ENCODE peak calls at places on chromosomes 11 and 22, in five cellular contexts. P is body of pancreas, A is A549, H is GM12878, N is Peyer's patch. L is an unnamed sample.

GRCh38 chr22:36461665-36462474 is 19.6 kb downstream of the TXN2 start:
- DNase-seq in H (no peak), N (no peak), P (peak; percentile 71), A (peak; percentile 90), L (peak; percentile 72)

GRCh38 chr11:58243954-58244353 is 15.2 kb upstream of the OR10Q1 start:
- DNase-seq in N (no peak), A (no peak), H (no peak), P (no peak), L (no peak)

GRCh38 chr11:3133456-3134217 is 31.5 kb downstream of the OSBPL5 start:
- DNase-seq in P (no peak), H (no peak), A (no peak), N (no peak), L (peak; percentile 42)

GRCh38 chr22:33873186-33873585 is 47.1 kb downstream of the LARGE1 start:
- DNase-seq in H (no peak), A (no peak), N (no peak), P (no peak), L (peak; percentile 78)

GRCh38 chr11:65809496-65809895 is 22.6 kb downstream of the OVOL1 start:
- DNase-seq in P (no peak), H (no peak), A (no peak), N (no peak), L (no peak)

GRCh38 chr11:78192223-78192719 is 3.6 kb downstream of the USP35 start:
- DNase-seq in H (no peak), A (no peak), N (no peak), P (peak; percentile 88), L (peak; percentile 54)

GRCh38 chr22:30078320-30079311 is 1.6 kb upstream of the HORMAD2 start:
- DNase-seq in A (no peak), H (peak; percentile 74), N (no peak), P (no peak), L (no peak)

GRCh38 chr11:88320149-88320559 is 17.4 kb downstream of the CTSC start:
- DNase-seq in P (no peak), N (no peak), H (no peak), A (no peak), L (no peak)

GRCh38 chr11:3217751-3218482 is 696 bp downstream of the MRGPRG start:
- DNase-seq in P (peak; percentile 5), H (no peak), N (no peak), A (no peak), L (peak; percentile 62)

GRCh38 chr11:47494996-47495855 is 46.3 kb upstream of the RAPSN start:
- DNase-seq in A (no peak), P (no peak), N (no peak), H (no peak), L (no peak)

GRCh38 chr22:17108256-17109112 is 12.7 kb downstream of the TMEM121B start:
- DNase-seq in A (no peak), H (no peak), N (no peak), P (no peak), L (no peak)

GRCh38 chr22:29727248-29727551 is 7.4 kb downstream of the CABP7 start:
- DNase-seq in N (peak; percentile 20), H (no peak), P (peak; percentile 39), A (peak; percentile 33), L (no peak)

GRCh38 chr11:8268530-8269461 is 5.1 kb upstream of the LMO1 start:
- DNase-seq in H (no peak), P (no peak), A (no peak), N (no peak), L (peak; percentile 47)

GRCh38 chr11:65711785-65712632 is at the start of gene KAT5:
- DNase-seq in N (peak; percentile 99), H (peak; percentile 94), P (peak; percentile 99), A (peak; percentile 99), L (peak; percentile 100)

GRCh38 chr11:18615628-18616392 is 16.2 kb downstream of the MISFA start:
- DNase-seq in N (no peak), H (peak; percentile 79), A (no peak), P (no peak), L (no peak)

GRCh38 chr11:34546511-34547206 is 33.1 kb upstream of the ELF5 start:
- DNase-seq in P (no peak), A (no peak), H (no peak), N (no peak), L (no peak)

GRCh38 chr22:49103314-49104052 is 724.2 kb downstream of the BRD1 start:
- DNase-seq in A (no peak), P (no peak), N (no peak), H (no peak), L (peak; percentile 41)

GRCh38 chr11:18721576-18722292 is 4.3 kb downstream of the IGSF22 start:
- DNase-seq in N (peak; percentile 45), P (peak; percentile 44), H (no peak), A (peak; percentile 64), L (no peak)

GRCh38 chr11:3001496-3001895 is 9.4 kb upstream of the NAP1L4 start:
- DNase-seq in H (no peak), N (no peak), P (no peak), A (no peak), L (peak; percentile 86)

GRCh38 chr11:75241906-75242644 is 1.5 kb downstream of the TPBGL start:
- DNase-seq in A (no peak), N (no peak), P (no peak), H (no peak), L (no peak)

GRCh38 chr11:115843685-115844084 is 339.5 kb upstream of the CADM1 start:
- DNase-seq in H (no peak), P (no peak), A (no peak), N (no peak), L (no peak)

GRCh38 chr11:63764201-63764711 is 4.3 kb downstream of the ZFTA start:
- DNase-seq in N (no peak), H (no peak), A (no peak), P (no peak), L (peak; percentile 73)
- H3K27ac ChIP-seq in N (peak overlapping the region; percentile 46), H (no peak overlapping the region), A (no peak overlapping the region), P (no peak overlapping the region), L (peak overlapping the region; percentile 86)

GRCh38 chr22:46149998-46150549 is at the start of gene PPARA:
- DNase-seq in P (peak; percentile 95), H (no peak), A (peak; percentile 51), N (peak; percentile 89), L (peak; percentile 94)
- TF ChIP-seq POLR2A in P (peak; percentile 26), H (no peak), A (no peak), N (peak; percentile 28), L (no peak)

GRCh38 chr11:1838077-1838425 is 730 bp upstream of the TNNI2 start:
- DNase-seq in H (no peak), P (no peak), A (no peak), N (peak; percentile 64), L (no peak)
- H3K4me1 ChIP-seq in H (peaks cover 15% of the 10 kb centered on the region), P (peaks cover 77% of the 10 kb centered on the region), A (peaks cover 20% of the 10 kb centered on the region), N (peaks cover 6% of the 10 kb centered on the region), L (no peaks in the 10 kb centered on the region)

GRCh38 chr22:25085930-25086901 is 113.4 kb upstream of the CRYBB3 start:
- DNase-seq in P (no peak), N (no peak), A (peak; percentile 23), H (peak; percentile 79), L (no peak)

GRCh38 chr22:25085156-25085555 is 114.5 kb upstream of the CRYBB3 start:
- DNase-seq in P (no peak), A (no peak), H (no peak), N (no peak), L (no peak)

GRCh38 chr22:25086902-25087282 is 112.8 kb upstream of the CRYBB3 start:
- DNase-seq in P (no peak), H (no peak), A (no peak), N (no peak), L (no peak)

GRCh38 chr22:25083414-25084166 is 116.1 kb upstream of the CRYBB3 start:
- DNase-seq in H (no peak), A (no peak), N (no peak), P (peak; percentile 24), L (no peak)

GRCh38 chr22:25084405-25085107 is 115.1 kb upstream of the CRYBB3 start:
- DNase-seq in A (no peak), N (no peak), P (no peak), H (no peak), L (no peak)
- H3K27ac ChIP-seq in A (no peak overlapping the region), N (no peak overlapping the region), P (no peak overlapping the region), H (no peak overlapping the region), L (no peak overlapping the region)

GRCh38 chr11:68115285-68115684 is 5.9 kb downstream of the CHKA start:
- DNase-seq in A (no peak), N (no peak), P (no peak), H (no peak), L (peak; percentile 60)

GRCh38 chr11:68116892-68117435 is 4.2 kb downstream of the CHKA start:
- DNase-seq in P (no peak), A (no peak), H (no peak), N (no peak), L (no peak)

GRCh38 chr11:68116126-68116525 is 5.1 kb downstream of the CHKA start:
- DNase-seq in A (no peak), H (no peak), N (no peak), P (no peak), L (peak; percentile 21)

GRCh38 chr11:68117896-68118470 is 3.2 kb downstream of the CHKA start:
- DNase-seq in H (no peak), N (no peak), A (no peak), P (peak; percentile 6), L (peak; percentile 48)

GRCh38 chr11:68113986-68114385 is 7.2 kb downstream of the CHKA start:
- DNase-seq in N (no peak), A (no peak), P (no peak), H (no peak), L (no peak)
- TF ChIP-seq POLR2A in N (no peak), A (no peak), P (no peak), H (no peak), L (no peak)

DNA sequence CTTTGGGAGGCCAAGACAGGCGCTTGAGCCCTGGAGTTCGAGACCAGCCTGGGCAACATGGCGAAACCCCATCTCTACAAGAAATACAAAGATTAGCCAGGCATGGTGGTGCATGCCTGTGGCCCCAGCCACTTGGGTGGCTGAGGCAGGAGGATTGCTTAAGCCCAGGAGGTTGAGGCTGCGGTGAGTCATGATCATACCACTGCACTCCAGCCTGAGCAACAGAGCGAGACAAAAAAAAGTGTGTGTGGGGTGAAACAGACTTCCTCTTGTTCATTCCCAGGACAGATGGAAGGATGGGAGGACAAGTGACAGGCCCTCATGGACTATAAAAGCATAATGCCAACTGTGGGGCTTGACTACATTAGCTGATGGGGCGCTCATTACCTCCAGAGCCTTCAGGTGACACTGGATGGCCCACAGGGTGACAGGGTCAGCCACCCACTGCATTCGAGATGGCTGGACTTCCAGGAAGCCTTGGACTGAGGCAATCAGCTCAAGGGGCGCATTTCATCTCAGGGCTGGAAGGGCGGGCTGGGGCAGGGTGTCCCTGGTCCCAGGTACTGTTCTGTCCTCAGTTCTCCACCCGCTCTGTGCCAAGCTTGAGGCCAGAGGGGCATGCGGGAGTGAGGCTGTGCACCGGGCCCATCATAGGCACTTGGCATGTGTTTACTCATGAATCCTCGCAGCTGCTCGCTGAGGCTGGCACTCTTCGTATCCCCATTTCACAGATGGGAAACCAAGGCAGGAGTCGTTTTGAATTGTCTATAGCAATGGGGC is 12.5 kb downstream of the NPTXR start:
- DNase-seq in A (peak; percentile 59), P (no peak), H (no peak), N (no peak), L (no peak)
- H3K4me1 ChIP-seq in A (peaks cover 48% of the 10 kb centered on the region), P (no peaks in the 10 kb centered on the region), H (no peaks in the 10 kb centered on the region), N (no peaks in the 10 kb centered on the region), L (no peaks in the 10 kb centered on the region)

GRCh38 chr11:130639369-130639768 is 190.9 kb downstream of the ADAMTS15 start:
- DNase-seq in P (no peak), N (no peak), A (no peak), H (no peak), L (no peak)
- H3K27ac ChIP-seq in P (no peak overlapping the region), N (no peak overlapping the region), A (peak overlapping the region; percentile 97), H (no peak overlapping the region), L (no peak overlapping the region)

GRCh38 chr11:76769645-76770586 is 13.2 kb upstream of the TSKU start:
- DNase-seq in N (no peak), A (peak; percentile 96), P (peak; percentile 69), H (no peak), L (no peak)
- TF ChIP-seq POLR2A in N (no peak), A (peak; percentile 68), P (no peak), H (no peak), L (no peak)